ENCODE peak calls at places on chromosomes 6 and 20, in ten cellular contexts. R is non-pigmented ciliary epithelial cell; L is NCI-H1105; S is NCI-H82; M is stimulated activated CD4-positive, alpha-beta T cell treated with anti-CD3 and anti-CD28 coated beads, Interleukin-2, amount 100 ng/mL, for 48 hours; J is NCI-H1092; D is body of pancreas; A is H7; W is endothelial cell of umbilical vein; Z is fibroblast of mammary gland. T is an unnamed sample.

GRCh38 chr6:36917541-36918193 is 31.9 kb downstream of the C6orf89 start:
- DNase-seq in W (no peak), D (peak), L (no peak), A (no peak), Z (peak), R (no peak), S (no peak), M (no peak), J (no peak), T (no peak)

GRCh38 chr6:122838060-122838780 is 49.2 kb downstream of the SMPDL3A start:
- DNase-seq in A (peak), Z (peak), M (no peak), R (no peak), W (peak), S (peak), J (no peak), L (no peak), D (peak), T (no peak)

GRCh38 chr20:5731753-5732366 is 18.3 kb upstream of the SHLD1 start:
- DNase-seq in M (no peak), D (no peak), R (no peak), S (no peak), A (no peak), W (no peak), Z (no peak), J (no peak), L (no peak), T (no peak)

GRCh38 chr6:155538708-155539107 is 83.1 kb upstream of the NOX3 start:
- DNase-seq in L (no peak), Z (no peak), A (no peak), M (no peak), D (no peak), W (no peak), S (no peak), R (no peak), J (no peak), T (no peak)

GRCh38 chr20:16639027-16639941 is 66.0 kb upstream of the KIF16B start:
- DNase-seq in Z (no peak), R (no peak), M (no peak), D (no peak), A (no peak), S (peak), W (no peak), L (no peak), J (no peak), T (no peak)

GRCh38 chr6:108690326-108691000 is 129.7 kb downstream of the FOXO3 start:
- DNase-seq in W (no peak), Z (peak), D (no peak), R (peak), M (no peak), S (no peak), J (no peak), L (no peak), A (no peak), T (no peak)

GRCh38 chr6:109486068-109486467 is 3.0 kb upstream of the ZBTB24 start:
- DNase-seq in A (no peak), J (no peak), S (no peak), D (no peak), M (no peak), R (no peak), Z (no peak), L (no peak), W (no peak), T (no peak)

GRCh38 chr20:36384022-36384619 is 78.0 kb downstream of the DLGAP4 start:
- DNase-seq in W (peak), J (no peak), D (no peak), A (peak), L (no peak), M (peak), S (no peak), R (no peak), Z (peak), T (no peak)

GRCh38 chr20:8807480-8808179 is 261.3 kb upstream of the PLCB4 start:
- DNase-seq in J (no peak), M (no peak), A (no peak), D (peak), R (no peak), W (no peak), S (no peak), L (no peak), Z (no peak), T (no peak)

GRCh38 chr6:31473780-31474725 is 23.9 kb upstream of the MICB start:
- DNase-seq in J (no peak), R (no peak), A (no peak), Z (peak), W (peak), M (no peak), S (no peak), L (no peak), D (no peak), T (no peak)

GRCh38 chr20:40494238-40494637 is 194.8 kb downstream of the MAFB start:
- DNase-seq in M (no peak), D (peak), S (no peak), L (no peak), Z (no peak), J (no peak), W (no peak), A (no peak), R (no peak), T (no peak)

GRCh38 chr6:43778131-43778857 is 8.3 kb downstream of the VEGFA start:
- DNase-seq in L (no peak), S (no peak), M (no peak), W (no peak), Z (no peak), A (no peak), J (no peak), R (no peak), D (no peak), T (no peak)

GRCh38 chr20:2942439-2942838 is 69.2 kb downstream of the PTPRA start:
- DNase-seq in S (no peak), R (peak), J (no peak), M (no peak), Z (peak), L (no peak), A (no peak), D (no peak), W (peak), T (no peak)

GRCh38 chr6:24522090-24522820 is 27.5 kb downstream of the ALDH5A1 start:
- DNase-seq in Z (peak), J (peak), L (peak), W (no peak), R (no peak), A (no peak), S (no peak), M (no peak), D (peak), T (no peak)

GRCh38 chr20:48619126-48620101 is 208.4 kb downstream of the PREX1 start:
- DNase-seq in R (no peak), W (no peak), M (no peak), A (no peak), Z (no peak), D (no peak), L (peak), S (no peak), J (peak), T (peak)

GRCh38 chr6:158488065-158488464 is 71.8 kb upstream of the TMEM181 start:
- DNase-seq in M (no peak), Z (peak), D (no peak), S (no peak), L (no peak), J (no peak), R (peak), A (no peak), W (peak), T (no peak)

GRCh38 chr6:218153-219018 is 73.9 kb upstream of the DUSP22 start:
- DNase-seq in M (no peak), Z (no peak), W (no peak), R (no peak), D (no peak), S (peak), A (peak), J (no peak), L (no peak), T (no peak)

GRCh38 chr6:45946887-45947286 is 68.8 kb downstream of the CLIC5 start:
- DNase-seq in A (no peak), L (no peak), D (no peak), W (no peak), M (no peak), Z (peak), R (no peak), S (no peak), J (no peak), T (no peak)